ENCODE peak calls at places on chromosome 16, in four cellular contexts. V is epithelial cell of proximal tubule, M is fibroblast of the aortic adventitia, X is astrocyte of the spinal cord. B is an unnamed sample.

GRCh38 chr16:11328172-11329079 is 16.8 kb upstream of the RMI2 start:
- DNase-seq in V (peak; percentile 74), M (peak; percentile 97), X (peak; percentile 93), B (peak; percentile 91)

GRCh38 chr16:85029413-85029794 is 1.8 kb downstream of the KIAA0513 start:
- DNase-seq in V (no peak), M (peak; percentile 37), X (peak; percentile 34), B (peak; percentile 32)

GRCh38 chr16:52090080-52090479 is 456.9 kb downstream of the TOX3 start:
- DNase-seq in V (peak; percentile 39), M (no peak), X (no peak), B (peak; percentile 1)

GRCh38 chr16:73433493-73434307 is 385.8 kb upstream of the ZFHX3 start:
- DNase-seq in V (no peak), M (no peak), X (no peak), B (no peak)

GRCh38 chr16:22232277-22233049 is 26.4 kb downstream of the EEF2K start:
- DNase-seq in V (peak; percentile 59), M (no peak), X (peak; percentile 57), B (peak; percentile 29)

GRCh38 chr16:30041841-30042240 is 10.8 kb upstream of the TLCD3B start:
- DNase-seq in V (no peak), M (peak; percentile 72), X (peak; percentile 57), B (peak; percentile 65)

GRCh38 chr16:70473446-70474319 is 19.3 kb downstream of the FCSK start:
- DNase-seq in V (no peak), M (no peak), X (no peak), B (no peak)

GRCh38 chr16:14244344-14245010 is 173.4 kb downstream of the MRTFB start:
- DNase-seq in V (no peak), M (peak; percentile 83), X (peak; percentile 22), B (no peak)

GRCh38 chr16:29148867-29149272 is 164.0 kb downstream of the LAT start:
- DNase-seq in V (no peak), M (no peak), X (no peak), B (no peak)

GRCh38 chr16:52976539-52977167 is 76.0 kb downstream of the CHD9NB start:
- DNase-seq in V (no peak), M (peak; percentile 27), X (peak; percentile 1), B (peak; percentile 0)

GRCh38 chr16:67674851-67675578 is 8.4 kb downstream of the C16orf86 start:
- DNase-seq in V (no peak), M (no peak), X (no peak), B (no peak)

GRCh38 chr16:17777461-17777863 is 306.7 kb upstream of the XYLT1 start:
- DNase-seq in V (no peak), M (peak; percentile 58), X (peak; percentile 78), B (no peak)

GRCh38 chr16:66906916-66907836 is 11.5 kb downstream of the CDH16 start:
- DNase-seq in V (no peak), M (no peak), X (no peak), B (no peak)

GRCh38 chr16:89038221-89038721 is 55.4 kb upstream of the ACSF3 start:
- DNase-seq in V (no peak), M (no peak), X (no peak), B (no peak)

GRCh38 chr16:81521141-81521626 is 76.6 kb downstream of the CMIP start:
- DNase-seq in V (no peak), M (no peak), X (no peak), B (no peak)

GRCh38 chr16:54203384-54203783 is 83.2 kb downstream of the IRX3 start:
- DNase-seq in V (no peak), M (no peak), X (no peak), B (no peak)

GRCh38 chr16:30748634-30749445 is 615 bp downstream of the PHKG2 start:
- DNase-seq in V (no peak), M (peak; percentile 24), X (peak; percentile 34), B (peak; percentile 78)

GRCh38 chr16:30054959-30055553 is 10.5 kb upstream of the ALDOA start:
- DNase-seq in V (no peak), M (no peak), X (no peak), B (no peak)

GRCh38 chr16:68445458-68445857 is 2.9 kb downstream of the SMPD3 start:
- DNase-seq in V (no peak), M (no peak), X (no peak), B (no peak)

GRCh38 chr16:86426243-86426642 is 84.1 kb upstream of the FOXF1 start:
- DNase-seq in V (no peak), M (no peak), X (no peak), B (no peak)

GRCh38 chr16:86372193-86372592 is 138.1 kb upstream of the FOXF1 start:
- DNase-seq in V (no peak), M (no peak), X (no peak), B (no peak)

GRCh38 chr16:12470311-12471229 is 333.1 kb downstream of the CPPED1 start:
- DNase-seq in V (no peak), M (no peak), X (peak; percentile 78), B (no peak)

GRCh38 chr16:46859719-46860152 is 24.4 kb upstream of the GPT2 start:
- DNase-seq in V (peak; percentile 66), M (peak; percentile 78), X (peak; percentile 83), B (peak; percentile 96)

GRCh38 chr16:4511441-4512082 is 27.0 kb downstream of the CDIP1 start:
- DNase-seq in V (no peak), M (peak; percentile 33), X (peak; percentile 26), B (no peak)

GRCh38 chr16:11056090-11056988 is 112.0 kb downstream of the CLEC16A start:
- DNase-seq in V (no peak), M (peak; percentile 84), X (peak; percentile 79), B (no peak)

GRCh38 chr16:68259421-68259820 is 4.9 kb upstream of the SLC7A6 start:
- DNase-seq in V (no peak), M (no peak), X (no peak), B (no peak)

DNA sequence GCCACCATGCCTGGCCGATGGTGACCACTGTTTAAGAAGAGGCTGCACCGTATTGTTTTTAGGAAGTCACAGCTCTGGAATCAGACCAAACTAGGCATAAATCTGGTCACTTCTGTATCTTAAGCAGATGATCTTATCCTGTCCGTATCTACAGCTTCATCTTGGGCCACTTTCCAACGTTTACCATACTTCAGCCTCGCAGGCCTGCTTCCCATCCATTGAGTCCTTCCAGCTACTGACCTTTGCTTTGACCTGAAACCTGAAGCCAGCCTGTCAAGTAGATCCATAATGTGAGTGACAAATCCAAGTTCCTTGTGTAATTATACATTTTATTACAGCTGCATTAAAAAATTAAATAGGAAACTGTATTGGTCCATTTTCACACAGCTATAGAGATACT is 1033.0 kb downstream of the CDH11 start:
- DNase-seq in V (no peak), M (no peak), X (no peak), B (no peak)
- H3K4me3 ChIP-seq in V (no peak overlapping the region), M (no peak overlapping the region), X (no peak overlapping the region), B (no peak overlapping the region)

GRCh38 chr16:57145046-57145963 is 40.5 kb downstream of the PSME3IP1 start:
- DNase-seq in V (no peak), M (peak; percentile 55), X (no peak), B (no peak)

GRCh38 chr16:57147381-57148191 is 38.3 kb downstream of the PSME3IP1 start:
- DNase-seq in V (no peak), M (peak; percentile 39), X (peak; percentile 19), B (peak; percentile 82)

GRCh38 chr16:57148481-57148880 is 37.4 kb downstream of the PSME3IP1 start:
- DNase-seq in V (no peak), M (no peak), X (no peak), B (no peak)

GRCh38 chr16:57145964-57146647 is 39.7 kb downstream of the PSME3IP1 start:
- DNase-seq in V (no peak), M (no peak), X (no peak), B (no peak)

GRCh38 chr16:57146735-57147134 is 39.1 kb downstream of the PSME3IP1 start:
- DNase-seq in V (no peak), M (no peak), X (no peak), B (no peak)
- TF ChIP-seq CTCF in V (peak; percentile 27), M (no peak), X (peak; percentile 26), B (no peak)

DNA sequence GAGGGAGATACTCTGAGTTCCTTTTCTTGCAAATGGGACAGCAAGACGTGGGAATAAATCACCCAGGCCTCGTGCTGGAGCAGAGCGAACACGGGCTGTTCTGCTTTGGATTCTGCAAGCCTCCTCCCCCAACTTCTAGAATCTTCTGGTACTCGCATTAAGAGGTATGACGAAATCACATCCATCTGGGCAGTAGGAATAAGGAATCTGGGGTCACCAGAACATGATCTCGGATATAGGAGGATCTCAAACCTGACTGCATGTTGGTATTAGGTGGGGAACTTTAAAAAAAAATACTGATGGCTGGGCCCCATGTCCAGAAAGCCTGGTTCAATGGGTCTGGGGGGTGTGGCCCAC is 49.8 kb upstream of the USP7 start:
- DNase-seq in V (no peak), M (no peak), X (no peak), B (no peak)
- H3K4me3 ChIP-seq in V (no peak overlapping the region), M (no peak overlapping the region), X (no peak overlapping the region), B (no peak overlapping the region)

GRCh38 chr16:9823510-9823909 is 358.7 kb downstream of the GRIN2A start:
- DNase-seq in V (no peak), M (peak; percentile 85), X (no peak), B (no peak)

GRCh38 chr16:9818702-9819101 is 363.5 kb downstream of the GRIN2A start:
- DNase-seq in V (no peak), M (no peak), X (no peak), B (no peak)

GRCh38 chr16:9821331-9821730 is 360.9 kb downstream of the GRIN2A start:
- DNase-seq in V (no peak), M (no peak), X (no peak), B (no peak)

GRCh38 chr16:9821970-9822369 is 360.3 kb downstream of the GRIN2A start:
- DNase-seq in V (no peak), M (no peak), X (no peak), B (no peak)

GRCh38 chr16:9820481-9821246 is 361.6 kb downstream of the GRIN2A start:
- DNase-seq in V (no peak), M (no peak), X (no peak), B (no peak)
- TF ChIP-seq CTCF in V (no peak), M (no peak), X (no peak), B (no peak)

DNA sequence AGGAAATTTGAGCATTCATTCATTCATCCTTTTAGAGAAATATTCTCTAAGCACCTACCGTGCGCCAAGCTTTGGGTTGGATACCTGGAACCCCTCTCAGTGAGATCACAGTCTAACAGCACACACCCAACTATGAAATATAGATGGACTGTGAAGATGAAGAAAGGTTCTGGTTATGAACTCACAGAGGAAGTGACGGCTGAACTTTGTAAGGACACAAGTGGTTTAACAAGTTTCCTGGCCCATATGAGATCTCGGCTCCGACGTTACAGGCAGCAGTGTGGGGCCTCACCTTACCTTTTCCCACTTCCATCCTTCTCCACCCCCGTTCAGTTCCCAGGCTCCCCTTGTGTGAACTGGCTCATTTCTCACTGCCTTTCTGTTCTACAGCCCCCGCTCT is 406.2 kb downstream of the MAF start:
- DNase-seq in V (no peak), M (no peak), X (no peak), B (no peak)
- H3K4me3 ChIP-seq in V (no peak overlapping the region), M (no peak overlapping the region), X (no peak overlapping the region), B (no peak overlapping the region)